ENCODE peak calls at places on chromosomes 12 and 14, in five cellular contexts. E is WTC11; H is stimulated activated CD4-positive, alpha-beta T cell treated with anti-CD3 and anti-CD28 coated beads, Interleukin-1b, Interleukin-23, amount 100 ng/mL, for 1 hour; K is BE2C; R is H4. S is an unnamed sample.

GRCh38 chr14:61876362-61877049 is 114.3 kb downstream of the SNAPC1 start:
- DNase-seq in E (no peak), H (no peak), K (no peak), R (no peak), S (no peak)

GRCh38 chr12:47819902-47820630 is at the start of gene HDAC7:
- DNase-seq in E (peak), H (peak), K (peak), R (peak), S (peak)

GRCh38 chr12:94326727-94327126 is 132.9 kb downstream of the CEP83 start:
- DNase-seq in E (no peak), H (no peak), K (no peak), R (peak), S (no peak)

GRCh38 chr14:101636081-101636560 is 74.8 kb downstream of the DIO3 start:
- DNase-seq in E (no peak), H (no peak), K (no peak), R (no peak), S (peak)

GRCh38 chr12:75048763-75049162 is 160.9 kb downstream of the KCNC2 start:
- DNase-seq in E (no peak), H (no peak), K (no peak), R (no peak), S (no peak)

GRCh38 chr14:81655423-81656314 is 122.0 kb upstream of the SEL1L start:
- DNase-seq in E (no peak), H (no peak), K (peak), R (peak), S (no peak)

GRCh38 chr12:104643921-104644669 is 187.3 kb downstream of the CHST11 start:
- DNase-seq in E (no peak), H (no peak), K (peak), R (no peak), S (no peak)

GRCh38 chr12:46430340-46430948 is 57.9 kb upstream of the SLC38A2 start:
- DNase-seq in E (no peak), H (no peak), K (no peak), R (peak), S (no peak)

GRCh38 chr14:95488376-95489162 is 27.9 kb downstream of the SYNE3 start:
- DNase-seq in E (no peak), H (no peak), K (no peak), R (no peak), S (no peak)

GRCh38 chr12:126726481-126727217 is 1540.3 kb upstream of the TMEM132C start:
- DNase-seq in E (no peak), H (no peak), K (no peak), R (no peak), S (no peak)